ENCODE peak calls at places on chromosome 6, in six cellular contexts. L is heart right ventricle, C is fibroblast of the aortic adventitia, P is osteocyte, Z is hepatocyte, H is MCF 10A. O is an unnamed sample.

GRCh38 chr6:149118737-149119653 is 198.5 kb upstream of the TAB2 start:
- DNase-seq in L (no peak), C (no peak), P (no peak), Z (no peak), H (no peak), O (peak)

GRCh38 chr6:53920881-53921280 is 126.1 kb downstream of the LRRC1 start:
- DNase-seq in L (no peak), C (no peak), P (no peak), Z (no peak), H (no peak), O (no peak)

GRCh38 chr6:7129784-7130569 is 22.2 kb downstream of the RREB1 start:
- DNase-seq in L (no peak), C (peak), P (no peak), Z (no peak), H (peak), O (no peak)

GRCh38 chr6:142698751-142699150 is 246.2 kb downstream of the HIVEP2 start:
- DNase-seq in L (no peak), C (no peak), P (no peak), Z (no peak), H (peak), O (no peak)

GRCh38 chr6:3630258-3630828 is 121.2 kb downstream of the PXDC1 start:
- DNase-seq in L (no peak), C (no peak), P (no peak), Z (no peak), H (no peak), O (no peak)

GRCh38 chr6:111651185-111652034 is 45.7 kb upstream of the TRAF3IP2 start:
- DNase-seq in L (no peak), C (no peak), P (no peak), Z (no peak), H (peak), O (no peak)

GRCh38 chr6:150711584-150712501 is 112.2 kb downstream of the PLEKHG1 start:
- DNase-seq in L (peak), C (peak), P (no peak), Z (no peak), H (peak), O (peak)

GRCh38 chr6:127343753-127344659 is 597 bp upstream of the ECHDC1 start:
- DNase-seq in L (no peak), C (peak), P (no peak), Z (peak), H (peak), O (no peak)

GRCh38 chr6:82702574-82702973 is 339.0 kb downstream of the TPBG start:
- DNase-seq in L (no peak), C (no peak), P (no peak), Z (no peak), H (no peak), O (no peak)

GRCh38 chr6:122869437-122870024 is 80.5 kb downstream of the SMPDL3A start:
- DNase-seq in L (no peak), C (peak), P (no peak), Z (peak), H (peak), O (peak)

GRCh38 chr6:159134701-159135364 is 34.4 kb upstream of the FNDC1 start:
- DNase-seq in L (no peak), C (peak), P (no peak), Z (peak), H (peak), O (peak)

GRCh38 chr6:13355043-13355945 is 27.0 kb upstream of the TBC1D7 start:
- DNase-seq in L (no peak), C (peak), P (no peak), Z (peak), H (peak), O (peak)

GRCh38 chr6:24524801-24525200 is 30.0 kb downstream of the ALDH5A1 start:
- DNase-seq in L (no peak), C (peak), P (peak), Z (peak), H (peak), O (no peak)

GRCh38 chr6:20802596-20802995 is 268.3 kb downstream of the CDKAL1 start:
- DNase-seq in L (no peak), C (no peak), P (no peak), Z (no peak), H (no peak), O (no peak)

O was measured in K562.